ENCODE peak calls at places on chromosomes 11 and 22, in four cellular contexts. One of them, this sample, is unnamed. For H3K9me3, the result is how much of the 10 kb centered on the place peaks cover.

GRCh38 chr22:29312218-29313125 is 3.0 kb downstream of the RASL10A start:
- DNase-seq in CD8-positive, alpha-beta T cell: no peak
- DNase-seq in ovary: peak
- DNase-seq in heart right ventricle: no peak
- DNase-seq in this sample: no peak

GRCh38 chr11:96082002-96082899 is 158.3 kb upstream of the MTMR2 start:
- DNase-seq in ovary: no peak
- DNase-seq in CD8-positive, alpha-beta T cell: no peak
- DNase-seq in heart right ventricle: no peak
- DNase-seq in this sample: peak

GRCh38 chr22:45673482-45674175 is 2.0 kb downstream of the ATXN10 start:
- DNase-seq in CD8-positive, alpha-beta T cell: no peak
- DNase-seq in heart right ventricle: no peak
- DNase-seq in ovary: no peak
- DNase-seq in this sample: no peak

GRCh38 chr11:61959026-61959608 is 8.3 kb downstream of the FTH1 start:
- DNase-seq in heart right ventricle: no peak
- DNase-seq in ovary: peak
- DNase-seq in CD8-positive, alpha-beta T cell: no peak
- DNase-seq in this sample: no peak

GRCh38 chr11:118095493-118095892 is 8.7 kb upstream of the SMIM35 start:
- DNase-seq in ovary: no peak
- DNase-seq in CD8-positive, alpha-beta T cell: no peak
- DNase-seq in heart right ventricle: no peak
- DNase-seq in this sample: no peak

GRCh38 chr11:93822359-93822758 is 28.1 kb downstream of the VSTM5 start:
- DNase-seq in ovary: no peak
- DNase-seq in CD8-positive, alpha-beta T cell: no peak
- DNase-seq in heart right ventricle: no peak
- DNase-seq in this sample: no peak

GRCh38 chr22:25706197-25706596 is 35.8 kb upstream of the MYO18B start:
- DNase-seq in ovary: no peak
- DNase-seq in heart right ventricle: no peak
- DNase-seq in CD8-positive, alpha-beta T cell: no peak
- DNase-seq in this sample: no peak

GRCh38 chr11:20563871-20564270 is 35.5 kb upstream of the SLC6A5 start:
- DNase-seq in heart right ventricle: no peak
- DNase-seq in ovary: no peak
- DNase-seq in CD8-positive, alpha-beta T cell: no peak
- DNase-seq in this sample: no peak

GRCh38 chr22:39185601-39186012 is 33.1 kb upstream of the CBX7 start:
- DNase-seq in CD8-positive, alpha-beta T cell: no peak
- DNase-seq in heart right ventricle: peak
- DNase-seq in ovary: no peak
- DNase-seq in this sample: peak

GRCh38 chr22:17845790-17846189 is 71.5 kb upstream of the BID start:
- DNase-seq in CD8-positive, alpha-beta T cell: no peak
- DNase-seq in ovary: no peak
- DNase-seq in heart right ventricle: no peak
- DNase-seq in this sample: peak

GRCh38 chr11:10487002-10487647 is 32.1 kb downstream of the AMPD3 start:
- DNase-seq in CD8-positive, alpha-beta T cell: no peak
- DNase-seq in heart right ventricle: no peak
- DNase-seq in ovary: no peak
- DNase-seq in this sample: no peak

GRCh38 chr11:105401269-105401809 is 208.5 kb upstream of the GRIA4 start:
- DNase-seq in CD8-positive, alpha-beta T cell: no peak
- DNase-seq in ovary: no peak
- DNase-seq in heart right ventricle: no peak
- DNase-seq in this sample: peak

GRCh38 chr11:16999116-16999515 is 15.1 kb downstream of the PLEKHA7 start:
- DNase-seq in ovary: no peak
- DNase-seq in heart right ventricle: no peak
- DNase-seq in CD8-positive, alpha-beta T cell: no peak
- DNase-seq in this sample: no peak

GRCh38 chr22:38567531-38568245 is 2.3 kb downstream of the DMC1 start:
- DNase-seq in CD8-positive, alpha-beta T cell: no peak
- DNase-seq in heart right ventricle: no peak
- DNase-seq in ovary: no peak
- DNase-seq in this sample: no peak

GRCh38 chr11:72875736-72876135 is 61.5 kb downstream of the ATG16L2 start:
- DNase-seq in CD8-positive, alpha-beta T cell: no peak
- DNase-seq in heart right ventricle: no peak
- DNase-seq in ovary: no peak
- DNase-seq in this sample: no peak

GRCh38 chr11:76823481-76824028 is 37.2 kb upstream of the ACER3 start:
- DNase-seq in heart right ventricle: no peak
- DNase-seq in ovary: no peak
- DNase-seq in CD8-positive, alpha-beta T cell: no peak
- DNase-seq in this sample: peak

GRCh38 chr11:125886997-125887372 is 483 bp upstream of the HYLS1 start:
- DNase-seq in heart right ventricle: peak
- DNase-seq in CD8-positive, alpha-beta T cell: peak
- DNase-seq in ovary: peak
- DNase-seq in this sample: no peak

GRCh38 chr11:45226901-45227300 is 59.2 kb downstream of the SYT13 start:
- DNase-seq in ovary: no peak
- DNase-seq in CD8-positive, alpha-beta T cell: no peak
- DNase-seq in heart right ventricle: no peak
- DNase-seq in this sample: no peak

GRCh38 chr11:70608568-70609314 is 210.4 kb downstream of the CTTN start:
- DNase-seq in ovary: no peak
- DNase-seq in heart right ventricle: no peak
- DNase-seq in CD8-positive, alpha-beta T cell: no peak
- DNase-seq in this sample: no peak

GRCh38 chr11:34480339-34480738 is 33.3 kb downstream of the ELF5 start:
- DNase-seq in CD8-positive, alpha-beta T cell: no peak
- DNase-seq in heart right ventricle: no peak
- DNase-seq in ovary: no peak
- DNase-seq in this sample: no peak

GRCh38 chr11:3786781-3787428 is 10.4 kb downstream of the NUP98 start:
- DNase-seq in heart right ventricle: no peak
- DNase-seq in ovary: no peak
- DNase-seq in CD8-positive, alpha-beta T cell: no peak
- DNase-seq in this sample: no peak

GRCh38 chr11:124841765-124842700 is 23.2 kb upstream of the ROBO3 start:
- DNase-seq in CD8-positive, alpha-beta T cell: no peak
- DNase-seq in heart right ventricle: no peak
- DNase-seq in ovary: no peak
- DNase-seq in this sample: no peak

GRCh38 chr11:68751331-68751856 is at the start of gene TESMIN:
- DNase-seq in CD8-positive, alpha-beta T cell: peak
- DNase-seq in ovary: peak
- DNase-seq in heart right ventricle: peak
- DNase-seq in this sample: peak

GRCh38 chr11:125062931-125063428 is at the start of gene SLC37A2:
- DNase-seq in heart right ventricle: peak
- DNase-seq in CD8-positive, alpha-beta T cell: peak
- DNase-seq in ovary: peak
- DNase-seq in this sample: peak

GRCh38 chr11:69131644-69132300 is 24.0 kb upstream of the SMIM38 start:
- DNase-seq in CD8-positive, alpha-beta T cell: no peak
- DNase-seq in heart right ventricle: peak
- DNase-seq in ovary: peak
- DNase-seq in this sample: peak

GRCh38 chr11:83836883-83837654 is 550.9 kb upstream of the CCDC90B start:
- DNase-seq in heart right ventricle: no peak
- DNase-seq in CD8-positive, alpha-beta T cell: no peak
- DNase-seq in ovary: peak
- DNase-seq in this sample: peak

GRCh38 chr11:3855808-3856491 is 486 bp downstream of the STIM1 start:
- DNase-seq in ovary: peak
- DNase-seq in heart right ventricle: peak
- DNase-seq in CD8-positive, alpha-beta T cell: no peak
- DNase-seq in this sample: peak

GRCh38 chr11:132220464-132220863 is 850.0 kb downstream of the NTM start:
- DNase-seq in heart right ventricle: no peak
- DNase-seq in ovary: no peak
- DNase-seq in CD8-positive, alpha-beta T cell: no peak
- DNase-seq in this sample: no peak

GRCh38 chr11:104124979-104125378 is 39.0 kb downstream of the PDGFD start:
- DNase-seq in heart right ventricle: no peak
- DNase-seq in CD8-positive, alpha-beta T cell: no peak
- DNase-seq in ovary: no peak
- DNase-seq in this sample: no peak

GRCh38 chr11:87144266-87144665 is 106.5 kb downstream of the TMEM135 start:
- DNase-seq in heart right ventricle: no peak
- DNase-seq in ovary: no peak
- DNase-seq in CD8-positive, alpha-beta T cell: no peak
- DNase-seq in this sample: no peak

GRCh38 chr11:6326303-6326702 is 6.0 kb upstream of the CAVIN3 start:
- DNase-seq in ovary: no peak
- DNase-seq in heart right ventricle: no peak
- DNase-seq in CD8-positive, alpha-beta T cell: no peak
- DNase-seq in this sample: no peak

DNA sequence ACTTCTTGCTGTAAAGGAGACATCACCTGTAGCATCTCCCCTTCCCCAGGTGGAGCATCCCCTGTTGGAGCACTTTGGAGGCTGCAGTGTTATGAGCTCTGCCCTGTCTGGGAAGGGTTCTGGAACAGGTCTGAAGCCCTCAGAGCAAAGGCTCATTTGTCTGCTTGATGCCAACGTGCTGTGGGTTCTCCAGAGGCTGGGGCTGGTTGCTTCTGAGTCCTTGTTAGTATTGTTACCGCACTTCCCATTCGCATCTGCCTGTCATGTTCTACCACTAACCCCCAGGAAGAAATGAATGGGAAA is 73.1 kb downstream of the PACS1 start:
- DNase-seq in heart right ventricle: no peak
- DNase-seq in CD8-positive, alpha-beta T cell: no peak
- DNase-seq in ovary: no peak
- DNase-seq in this sample: peak
- H3K4me3 ChIP-seq in heart right ventricle: no peak
- H3K4me3 ChIP-seq in CD8-positive, alpha-beta T cell: no peak
- H3K4me3 ChIP-seq in ovary: no peak
- H3K4me3 ChIP-seq in this sample: no peak

DNA sequence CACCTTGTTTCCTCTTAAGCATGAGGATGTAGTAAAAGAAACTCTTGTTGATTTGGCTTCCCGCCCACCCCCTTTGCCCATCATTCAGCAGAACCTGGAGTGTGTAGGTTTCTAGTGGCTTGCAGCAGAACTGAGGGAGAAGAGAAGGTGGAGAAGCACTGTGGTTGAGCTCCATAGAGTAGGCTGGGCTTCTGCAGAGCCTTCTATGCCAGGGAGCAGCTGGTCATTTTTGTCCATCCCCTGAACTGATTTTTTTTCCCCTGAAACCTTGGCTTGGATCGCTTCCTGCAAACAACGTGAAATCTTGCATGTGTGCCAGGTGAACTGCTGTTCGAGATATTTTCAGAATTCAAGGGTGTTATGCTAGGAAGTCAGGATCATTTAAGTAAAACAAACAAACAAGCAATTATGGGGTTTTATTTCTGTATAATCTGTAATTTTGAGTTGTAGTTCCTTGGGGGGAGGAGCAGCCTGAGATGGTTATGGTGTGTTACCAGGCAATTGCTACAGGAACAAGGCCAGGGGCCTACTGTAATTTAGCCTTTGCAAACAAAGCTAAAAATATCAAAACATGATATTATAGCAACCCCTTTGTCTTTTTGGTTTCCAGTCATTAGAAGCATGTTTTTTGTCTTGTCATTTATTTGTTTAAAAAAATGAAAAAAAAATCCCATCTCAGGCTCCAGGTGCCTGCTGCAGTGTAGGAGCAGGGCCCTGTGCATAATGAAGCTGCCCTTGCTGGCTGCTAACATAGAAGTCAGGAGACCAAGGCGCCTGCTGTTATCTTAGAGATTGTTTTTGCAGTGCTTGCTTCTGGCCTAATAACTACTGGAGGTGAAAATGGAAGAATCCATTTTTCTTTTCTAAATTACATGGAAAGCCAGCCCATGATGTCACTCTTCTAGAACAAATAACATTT is 152.5 kb upstream of the TTC12 start:
- DNase-seq in heart right ventricle: no peak
- DNase-seq in ovary: peak
- DNase-seq in CD8-positive, alpha-beta T cell: no peak
- DNase-seq in this sample: no peak
- H3K9me3 ChIP-seq in heart right ventricle: under half
- H3K9me3 ChIP-seq in ovary: under half
- H3K9me3 ChIP-seq in CD8-positive, alpha-beta T cell: under half
- H3K9me3 ChIP-seq in this sample: under half

GRCh38 chr11:121367434-121367833 is 74.9 kb downstream of the SC5D start:
- DNase-seq in heart right ventricle: no peak
- DNase-seq in CD8-positive, alpha-beta T cell: peak
- DNase-seq in ovary: no peak
- DNase-seq in this sample: no peak

GRCh38 chr11:121369366-121369765 is 76.8 kb downstream of the SC5D start:
- DNase-seq in CD8-positive, alpha-beta T cell: no peak
- DNase-seq in heart right ventricle: no peak
- DNase-seq in ovary: no peak
- DNase-seq in this sample: no peak

GRCh38 chr11:121366970-121367369 is 74.4 kb downstream of the SC5D start:
- DNase-seq in ovary: no peak
- DNase-seq in CD8-positive, alpha-beta T cell: no peak
- DNase-seq in heart right ventricle: no peak
- DNase-seq in this sample: no peak

GRCh38 chr11:121366038-121366437 is 73.5 kb downstream of the SC5D start:
- DNase-seq in heart right ventricle: no peak
- DNase-seq in CD8-positive, alpha-beta T cell: no peak
- DNase-seq in ovary: no peak
- DNase-seq in this sample: no peak

DNA sequence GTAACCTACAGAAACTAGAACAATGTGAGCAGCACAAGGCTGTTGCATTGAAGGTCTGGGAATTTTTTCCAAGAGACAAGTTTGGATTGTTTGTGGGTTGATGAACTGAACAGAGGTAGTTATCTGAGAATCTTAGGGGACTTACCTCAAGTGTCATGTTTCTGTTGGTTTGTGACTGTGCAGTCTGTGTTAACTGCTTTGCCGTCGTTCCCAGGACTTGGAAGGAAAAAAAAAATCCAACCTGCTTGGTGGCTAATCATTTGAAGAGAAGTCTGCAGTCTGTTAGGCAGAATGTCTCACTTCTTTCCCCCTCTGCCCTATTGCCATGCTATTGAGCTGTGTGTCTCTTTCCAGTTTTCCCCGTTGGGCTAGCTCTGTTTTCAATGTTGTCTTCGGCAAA is 75.9 kb downstream of the SC5D start:
- DNase-seq in heart right ventricle: no peak
- DNase-seq in CD8-positive, alpha-beta T cell: no peak
- DNase-seq in ovary: no peak
- DNase-seq in this sample: no peak
- TF ChIP-seq CTCF in heart right ventricle: no peak
- TF ChIP-seq CTCF in CD8-positive, alpha-beta T cell: no peak
- TF ChIP-seq CTCF in ovary: no peak
- TF ChIP-seq CTCF in this sample: no peak

GRCh38 chr22:22158207-22158816 is 86.3 kb upstream of the VPREB1 start:
- DNase-seq in ovary: no peak
- DNase-seq in heart right ventricle: no peak
- DNase-seq in CD8-positive, alpha-beta T cell: no peak
- DNase-seq in this sample: no peak

GRCh38 chr22:22157500-22157822 is 87.1 kb upstream of the VPREB1 start:
- DNase-seq in CD8-positive, alpha-beta T cell: no peak
- DNase-seq in ovary: no peak
- DNase-seq in heart right ventricle: no peak
- DNase-seq in this sample: no peak

GRCh38 chr22:22155607-22156006 is 89.0 kb upstream of the VPREB1 start:
- DNase-seq in CD8-positive, alpha-beta T cell: no peak
- DNase-seq in ovary: no peak
- DNase-seq in heart right ventricle: no peak
- DNase-seq in this sample: no peak

GRCh38 chr22:22156348-22156715 is 88.3 kb upstream of the VPREB1 start:
- DNase-seq in heart right ventricle: no peak
- DNase-seq in CD8-positive, alpha-beta T cell: no peak
- DNase-seq in ovary: no peak
- DNase-seq in this sample: no peak

GRCh38 chr22:22156716-22157499 is 87.7 kb upstream of the VPREB1 start:
- DNase-seq in CD8-positive, alpha-beta T cell: peak
- DNase-seq in ovary: peak
- DNase-seq in heart right ventricle: no peak
- DNase-seq in this sample: peak
- H3K4me3 ChIP-seq in CD8-positive, alpha-beta T cell: no peak
- H3K4me3 ChIP-seq in ovary: no peak
- H3K4me3 ChIP-seq in heart right ventricle: no peak
- H3K4me3 ChIP-seq in this sample: no peak

This sample was measured in BE2C.